ENCODE peak calls at places on chromosome 1, in eight cellular contexts. One of them, this sample, is unnamed.

GRCh38 chr1:178047403-178048093 is 46.4 kb upstream of the RASAL2 start:
- DNase-seq in activated naive CD8-positive, alpha-beta T cell treated with anti-CD3 and anti-CD28 coated beads for 36 hours: no peak
- DNase-seq in kidney tubule cell: no peak
- DNase-seq in stimulated activated CD8-positive, alpha-beta memory T cell treated with anti-CD3 and anti-CD28 coated beads, Interleukin-7, amount 100 ng/mL, for 1 hour: no peak
- DNase-seq in ascending aorta: no peak
- DNase-seq in SJCRH30: no peak
- DNase-seq in PC-3: no peak
- DNase-seq in WTC11: no peak
- DNase-seq in this sample: no peak

GRCh38 chr1:61588736-61589381 is 136.1 kb downstream of the TM2D1 start:
- DNase-seq in activated naive CD8-positive, alpha-beta T cell treated with anti-CD3 and anti-CD28 coated beads for 36 hours: peak; percentile 61
- DNase-seq in SJCRH30: peak; percentile 70
- DNase-seq in stimulated activated CD8-positive, alpha-beta memory T cell treated with anti-CD3 and anti-CD28 coated beads, Interleukin-7, amount 100 ng/mL, for 1 hour: peak; percentile 26
- DNase-seq in kidney tubule cell: peak; percentile 69
- DNase-seq in ascending aorta: no peak
- DNase-seq in WTC11: peak; percentile 81
- DNase-seq in PC-3: peak; percentile 88
- DNase-seq in this sample: peak; percentile 67

GRCh38 chr1:40383095-40383487 is 9.6 kb downstream of the SMAP2 start:
- DNase-seq in ascending aorta: no peak
- DNase-seq in SJCRH30: no peak
- DNase-seq in activated naive CD8-positive, alpha-beta T cell treated with anti-CD3 and anti-CD28 coated beads for 36 hours: no peak
- DNase-seq in PC-3: no peak
- DNase-seq in kidney tubule cell: no peak
- DNase-seq in stimulated activated CD8-positive, alpha-beta memory T cell treated with anti-CD3 and anti-CD28 coated beads, Interleukin-7, amount 100 ng/mL, for 1 hour: no peak
- DNase-seq in WTC11: peak; percentile 17
- DNase-seq in this sample: no peak

GRCh38 chr1:9996624-9997582 is at the start of gene RBP7:
- DNase-seq in SJCRH30: no peak
- DNase-seq in activated naive CD8-positive, alpha-beta T cell treated with anti-CD3 and anti-CD28 coated beads for 36 hours: peak; percentile 10
- DNase-seq in WTC11: peak; percentile 56
- DNase-seq in ascending aorta: peak; percentile 65
- DNase-seq in kidney tubule cell: peak; percentile 72
- DNase-seq in stimulated activated CD8-positive, alpha-beta memory T cell treated with anti-CD3 and anti-CD28 coated beads, Interleukin-7, amount 100 ng/mL, for 1 hour: no peak
- DNase-seq in PC-3: peak; percentile 23
- DNase-seq in this sample: peak; percentile 49

GRCh38 chr1:223704921-223705878 is 7.1 kb upstream of the CAPN2 start:
- DNase-seq in stimulated activated CD8-positive, alpha-beta memory T cell treated with anti-CD3 and anti-CD28 coated beads, Interleukin-7, amount 100 ng/mL, for 1 hour: no peak
- DNase-seq in WTC11: no peak
- DNase-seq in ascending aorta: peak; percentile 63
- DNase-seq in kidney tubule cell: peak; percentile 43
- DNase-seq in SJCRH30: peak; percentile 29
- DNase-seq in activated naive CD8-positive, alpha-beta T cell treated with anti-CD3 and anti-CD28 coated beads for 36 hours: no peak
- DNase-seq in PC-3: peak; percentile 81
- DNase-seq in this sample: no peak

GRCh38 chr1:150259217-150259616 is 1.6 kb downstream of the CA14 start:
- DNase-seq in SJCRH30: no peak
- DNase-seq in activated naive CD8-positive, alpha-beta T cell treated with anti-CD3 and anti-CD28 coated beads for 36 hours: no peak
- DNase-seq in WTC11: no peak
- DNase-seq in stimulated activated CD8-positive, alpha-beta memory T cell treated with anti-CD3 and anti-CD28 coated beads, Interleukin-7, amount 100 ng/mL, for 1 hour: no peak
- DNase-seq in ascending aorta: no peak
- DNase-seq in kidney tubule cell: no peak
- DNase-seq in PC-3: no peak
- DNase-seq in this sample: no peak

GRCh38 chr1:110542730-110543129 is 23.8 kb upstream of the KCNA10 start:
- DNase-seq in activated naive CD8-positive, alpha-beta T cell treated with anti-CD3 and anti-CD28 coated beads for 36 hours: no peak
- DNase-seq in kidney tubule cell: peak; percentile 38
- DNase-seq in PC-3: peak; percentile 55
- DNase-seq in SJCRH30: peak; percentile 12
- DNase-seq in ascending aorta: no peak
- DNase-seq in stimulated activated CD8-positive, alpha-beta memory T cell treated with anti-CD3 and anti-CD28 coated beads, Interleukin-7, amount 100 ng/mL, for 1 hour: no peak
- DNase-seq in WTC11: no peak
- DNase-seq in this sample: peak; percentile 42

GRCh38 chr1:26387447-26387846 is 14.9 kb upstream of the ZNF683 start:
- DNase-seq in WTC11: no peak
- DNase-seq in kidney tubule cell: peak; percentile 72
- DNase-seq in stimulated activated CD8-positive, alpha-beta memory T cell treated with anti-CD3 and anti-CD28 coated beads, Interleukin-7, amount 100 ng/mL, for 1 hour: no peak
- DNase-seq in ascending aorta: no peak
- DNase-seq in SJCRH30: no peak
- DNase-seq in PC-3: peak; percentile 97
- DNase-seq in activated naive CD8-positive, alpha-beta T cell treated with anti-CD3 and anti-CD28 coated beads for 36 hours: no peak
- DNase-seq in this sample: no peak

GRCh38 chr1:156860639-156861423 is at the start of gene NTRK1:
- DNase-seq in activated naive CD8-positive, alpha-beta T cell treated with anti-CD3 and anti-CD28 coated beads for 36 hours: peak; percentile 67
- DNase-seq in ascending aorta: no peak
- DNase-seq in SJCRH30: peak; percentile 69
- DNase-seq in stimulated activated CD8-positive, alpha-beta memory T cell treated with anti-CD3 and anti-CD28 coated beads, Interleukin-7, amount 100 ng/mL, for 1 hour: no peak
- DNase-seq in WTC11: peak; percentile 67
- DNase-seq in kidney tubule cell: no peak
- DNase-seq in PC-3: peak; percentile 38
- DNase-seq in this sample: peak; percentile 86

GRCh38 chr1:108817016-108817415 is 39.9 kb downstream of the AKNAD1 start:
- DNase-seq in SJCRH30: peak; percentile 87
- DNase-seq in activated naive CD8-positive, alpha-beta T cell treated with anti-CD3 and anti-CD28 coated beads for 36 hours: no peak
- DNase-seq in WTC11: no peak
- DNase-seq in kidney tubule cell: no peak
- DNase-seq in stimulated activated CD8-positive, alpha-beta memory T cell treated with anti-CD3 and anti-CD28 coated beads, Interleukin-7, amount 100 ng/mL, for 1 hour: no peak
- DNase-seq in ascending aorta: no peak
- DNase-seq in PC-3: no peak
- DNase-seq in this sample: no peak

GRCh38 chr1:9689971-9690381 is 38.4 kb downstream of the PIK3CD start:
- DNase-seq in ascending aorta: no peak
- DNase-seq in SJCRH30: peak; percentile 45
- DNase-seq in PC-3: no peak
- DNase-seq in stimulated activated CD8-positive, alpha-beta memory T cell treated with anti-CD3 and anti-CD28 coated beads, Interleukin-7, amount 100 ng/mL, for 1 hour: no peak
- DNase-seq in kidney tubule cell: peak; percentile 49
- DNase-seq in activated naive CD8-positive, alpha-beta T cell treated with anti-CD3 and anti-CD28 coated beads for 36 hours: peak; percentile 44
- DNase-seq in WTC11: peak; percentile 64
- DNase-seq in this sample: no peak

This sample was measured in GM13977.